ENCODE peak calls at places on chromosomes 16 and 17, in seven cellular contexts. K is putamen, G is HTR-8/SVneo, F is caudate nucleus, S is EL, N is transverse colon, R is Caco-2. Z is an unnamed sample.

GRCh38 chr16:49932449-49932848 is 76.5 kb upstream of the ZNF423 start:
- DNase-seq in S (no peak), K (no peak), G (no peak), N (no peak), F (no peak), R (no peak), Z (no peak)

GRCh38 chr17:57880086-57880456 is 30.2 kb upstream of the MRPS23 start:
- DNase-seq in R (no peak), N (no peak), K (no peak), F (no peak), S (no peak), G (no peak), Z (no peak)

GRCh38 chr16:24610421-24610765 is 71.0 kb downstream of the RBBP6 start:
- DNase-seq in N (peak), K (peak), S (peak), R (no peak), F (peak), G (no peak), Z (no peak)

GRCh38 chr17:79814624-79814965 is 17.7 kb upstream of the CBX8 start:
- DNase-seq in R (no peak), S (no peak), K (no peak), N (peak), F (no peak), G (no peak), Z (no peak)

GRCh38 chr17:2227025-2227699 is 76.4 kb downstream of the SMG6 start:
- DNase-seq in S (peak), R (no peak), G (no peak), N (no peak), F (no peak), K (no peak), Z (no peak)

GRCh38 chr16:3471518-3472176 is 23.6 kb downstream of the C16orf90 start:
- DNase-seq in K (no peak), R (no peak), S (no peak), N (no peak), F (no peak), G (no peak), Z (no peak)

GRCh38 chr17:48505788-48506187 is 25.0 kb downstream of the HOXB1 start:
- DNase-seq in N (no peak), S (peak), K (no peak), G (peak), R (no peak), F (no peak), Z (no peak)

GRCh38 chr17:39722104-39722503 is 8.2 kb downstream of the MIEN1 start:
- DNase-seq in N (no peak), R (no peak), K (no peak), F (no peak), S (no peak), G (no peak), Z (no peak)

GRCh38 chr17:55926276-55926995 is 175.6 kb downstream of the PCTP start:
- DNase-seq in S (no peak), F (no peak), G (no peak), N (no peak), R (no peak), K (no peak), Z (no peak)

GRCh38 chr17:76353004-76353598 is 615 bp downstream of the PRPSAP1 start:
- DNase-seq in N (peak), S (peak), G (peak), F (no peak), R (no peak), K (no peak), Z (peak)

GRCh38 chr16:85759631-85760419 is 8.9 kb upstream of the C16orf74 start:
- DNase-seq in G (peak), F (no peak), K (no peak), S (no peak), N (peak), R (no peak), Z (no peak)

GRCh38 chr17:38598995-38599394 is 6.8 kb downstream of the SRCIN1 start:
- DNase-seq in F (no peak), K (no peak), N (no peak), G (no peak), R (no peak), S (no peak), Z (no peak)

Z was measured in colonic mucosa.